ENCODE peak calls at places on chromosomes 6 and 20, in six cellular contexts. One of them, this sample, is unnamed.

GRCh38 chr6:48994811-48995210 is 468.2 kb downstream of the MMUT start:
- DNase-seq in fibroblast of mammary gland: no peak
- DNase-seq in NCI-H2029 treated with DMSO at 0.1 percent for 48 hours: no peak
- DNase-seq in DND-41: no peak
- DNase-seq in naive B cell: no peak
- DNase-seq in IMR-90: no peak
- DNase-seq in this sample: no peak

GRCh38 chr6:25963426-25964123 is 973 bp downstream of the TRIM38 start:
- DNase-seq in naive B cell: peak
- DNase-seq in DND-41: no peak
- DNase-seq in NCI-H2029 treated with DMSO at 0.1 percent for 48 hours: peak
- DNase-seq in fibroblast of mammary gland: peak
- DNase-seq in IMR-90: peak
- DNase-seq in this sample: peak

GRCh38 chr6:79307321-79308036 is 73.0 kb upstream of the HMGN3 start:
- DNase-seq in NCI-H2029 treated with DMSO at 0.1 percent for 48 hours: no peak
- DNase-seq in DND-41: no peak
- DNase-seq in naive B cell: no peak
- DNase-seq in IMR-90: no peak
- DNase-seq in fibroblast of mammary gland: peak
- DNase-seq in this sample: peak

GRCh38 chr6:82711992-82712788 is 348.6 kb downstream of the TPBG start:
- DNase-seq in NCI-H2029 treated with DMSO at 0.1 percent for 48 hours: peak
- DNase-seq in naive B cell: no peak
- DNase-seq in IMR-90: no peak
- DNase-seq in DND-41: no peak
- DNase-seq in fibroblast of mammary gland: peak
- DNase-seq in this sample: peak

GRCh38 chr20:63597651-63598478 is 23.8 kb upstream of the HELZ2 start:
- DNase-seq in naive B cell: no peak
- DNase-seq in DND-41: no peak
- DNase-seq in IMR-90: no peak
- DNase-seq in NCI-H2029 treated with DMSO at 0.1 percent for 48 hours: no peak
- DNase-seq in fibroblast of mammary gland: no peak
- DNase-seq in this sample: no peak

GRCh38 chr6:36608788-36609563 is 14.8 kb downstream of the SRSF3 start:
- DNase-seq in fibroblast of mammary gland: no peak
- DNase-seq in DND-41: no peak
- DNase-seq in naive B cell: no peak
- DNase-seq in IMR-90: no peak
- DNase-seq in NCI-H2029 treated with DMSO at 0.1 percent for 48 hours: no peak
- DNase-seq in this sample: no peak

GRCh38 chr20:62489186-62489939 is 13.6 kb upstream of the GATA5 start:
- DNase-seq in NCI-H2029 treated with DMSO at 0.1 percent for 48 hours: no peak
- DNase-seq in IMR-90: no peak
- DNase-seq in DND-41: no peak
- DNase-seq in fibroblast of mammary gland: no peak
- DNase-seq in naive B cell: no peak
- DNase-seq in this sample: no peak

GRCh38 chr20:50372770-50373088 is 137.5 kb upstream of the PTPN1 start:
- DNase-seq in fibroblast of mammary gland: no peak
- DNase-seq in naive B cell: no peak
- DNase-seq in DND-41: no peak
- DNase-seq in IMR-90: peak
- DNase-seq in NCI-H2029 treated with DMSO at 0.1 percent for 48 hours: no peak
- DNase-seq in this sample: no peak

GRCh38 chr6:52263709-52264320 is 19.5 kb upstream of the IL17F start:
- DNase-seq in fibroblast of mammary gland: peak
- DNase-seq in IMR-90: peak
- DNase-seq in naive B cell: peak
- DNase-seq in NCI-H2029 treated with DMSO at 0.1 percent for 48 hours: peak
- DNase-seq in DND-41: peak
- DNase-seq in this sample: peak

GRCh38 chr6:141874930-141875602 is 257.7 kb upstream of the GJE1 start:
- DNase-seq in DND-41: peak
- DNase-seq in IMR-90: peak
- DNase-seq in NCI-H2029 treated with DMSO at 0.1 percent for 48 hours: no peak
- DNase-seq in fibroblast of mammary gland: peak
- DNase-seq in naive B cell: no peak
- DNase-seq in this sample: peak

GRCh38 chr6:87426789-87427188 is 19.0 kb downstream of the CFAP206 start:
- DNase-seq in IMR-90: no peak
- DNase-seq in NCI-H2029 treated with DMSO at 0.1 percent for 48 hours: no peak
- DNase-seq in naive B cell: no peak
- DNase-seq in DND-41: no peak
- DNase-seq in fibroblast of mammary gland: no peak
- DNase-seq in this sample: no peak

GRCh38 chr20:10701607-10702006 is 27.8 kb upstream of the JAG1 start:
- DNase-seq in DND-41: no peak
- DNase-seq in IMR-90: no peak
- DNase-seq in NCI-H2029 treated with DMSO at 0.1 percent for 48 hours: no peak
- DNase-seq in fibroblast of mammary gland: no peak
- DNase-seq in naive B cell: no peak
- DNase-seq in this sample: no peak

GRCh38 chr20:62938105-62938888 is at the start of gene GID8:
- DNase-seq in IMR-90: peak
- DNase-seq in naive B cell: no peak
- DNase-seq in NCI-H2029 treated with DMSO at 0.1 percent for 48 hours: no peak
- DNase-seq in fibroblast of mammary gland: peak
- DNase-seq in DND-41: peak
- DNase-seq in this sample: peak

GRCh38 chr6:163861627-163862026 is 447.1 kb downstream of the QKI start:
- DNase-seq in fibroblast of mammary gland: no peak
- DNase-seq in DND-41: no peak
- DNase-seq in naive B cell: no peak
- DNase-seq in NCI-H2029 treated with DMSO at 0.1 percent for 48 hours: no peak
- DNase-seq in IMR-90: no peak
- DNase-seq in this sample: no peak

GRCh38 chr6:100173211-100173610 is 179.2 kb upstream of the MCHR2 start:
- DNase-seq in NCI-H2029 treated with DMSO at 0.1 percent for 48 hours: no peak
- DNase-seq in fibroblast of mammary gland: peak
- DNase-seq in naive B cell: no peak
- DNase-seq in DND-41: no peak
- DNase-seq in IMR-90: no peak
- DNase-seq in this sample: no peak

GRCh38 chr20:34876161-34877001 is at the start of gene ACSS2:
- DNase-seq in NCI-H2029 treated with DMSO at 0.1 percent for 48 hours: peak
- DNase-seq in IMR-90: peak
- DNase-seq in fibroblast of mammary gland: peak
- DNase-seq in DND-41: peak
- DNase-seq in naive B cell: peak
- DNase-seq in this sample: peak

GRCh38 chr6:93447874-93448273 is 28.5 kb upstream of the EPHA7 start:
- DNase-seq in fibroblast of mammary gland: no peak
- DNase-seq in IMR-90: no peak
- DNase-seq in DND-41: no peak
- DNase-seq in naive B cell: no peak
- DNase-seq in NCI-H2029 treated with DMSO at 0.1 percent for 48 hours: no peak
- DNase-seq in this sample: peak

GRCh38 chr6:111899531-111899930 is 26.3 kb upstream of the FYN start:
- DNase-seq in fibroblast of mammary gland: no peak
- DNase-seq in IMR-90: no peak
- DNase-seq in DND-41: no peak
- DNase-seq in NCI-H2029 treated with DMSO at 0.1 percent for 48 hours: no peak
- DNase-seq in naive B cell: no peak
- DNase-seq in this sample: no peak

GRCh38 chr6:16619017-16619416 is 142.2 kb downstream of the ATXN1 start:
- DNase-seq in naive B cell: no peak
- DNase-seq in IMR-90: no peak
- DNase-seq in DND-41: no peak
- DNase-seq in NCI-H2029 treated with DMSO at 0.1 percent for 48 hours: no peak
- DNase-seq in fibroblast of mammary gland: peak
- DNase-seq in this sample: no peak

GRCh38 chr6:109455161-109455501 is 441 bp downstream of the MICAL1 start:
- DNase-seq in NCI-H2029 treated with DMSO at 0.1 percent for 48 hours: no peak
- DNase-seq in fibroblast of mammary gland: no peak
- DNase-seq in DND-41: no peak
- DNase-seq in IMR-90: no peak
- DNase-seq in naive B cell: no peak
- DNase-seq in this sample: no peak

GRCh38 chr20:10429443-10429981 is 4.5 kb downstream of the MKKS start:
- DNase-seq in NCI-H2029 treated with DMSO at 0.1 percent for 48 hours: no peak
- DNase-seq in IMR-90: no peak
- DNase-seq in fibroblast of mammary gland: no peak
- DNase-seq in DND-41: no peak
- DNase-seq in naive B cell: no peak
- DNase-seq in this sample: no peak

This sample was measured in choroid plexus epithelial cell.